ENCODE peak calls at places on chromosomes 5 and 9, in nine cellular contexts. One of them, this sample, is unnamed.

GRCh38 chr5:42360061-42360460 is 63.2 kb upstream of the GHR start:
- DNase-seq in stomach: no peak
- DNase-seq in hippocampal formation: no peak
- DNase-seq in foreskin melanocyte: peak
- DNase-seq in nephron progenitor cell: no peak
- DNase-seq in activated T-cell treated with anti-CD3 and anti-CD28 coated beads, Interleukin-2, amount 50 U/mL, for 24 hours: no peak
- DNase-seq in AG04450: no peak
- DNase-seq in T follicular helper cell: no peak
- DNase-seq in G401: no peak
- DNase-seq in this sample: no peak

GRCh38 chr5:123199527-123199926 is 110.5 kb downstream of the PRDM6 start:
- DNase-seq in T follicular helper cell: no peak
- DNase-seq in G401: no peak
- DNase-seq in stomach: no peak
- DNase-seq in nephron progenitor cell: no peak
- DNase-seq in activated T-cell treated with anti-CD3 and anti-CD28 coated beads, Interleukin-2, amount 50 U/mL, for 24 hours: no peak
- DNase-seq in AG04450: no peak
- DNase-seq in hippocampal formation: no peak
- DNase-seq in foreskin melanocyte: no peak
- DNase-seq in this sample: no peak

GRCh38 chr5:55668356-55668755 is 43.8 kb downstream of the SLC38A9 start:
- DNase-seq in nephron progenitor cell: no peak
- DNase-seq in stomach: no peak
- DNase-seq in activated T-cell treated with anti-CD3 and anti-CD28 coated beads, Interleukin-2, amount 50 U/mL, for 24 hours: no peak
- DNase-seq in G401: no peak
- DNase-seq in foreskin melanocyte: no peak
- DNase-seq in T follicular helper cell: no peak
- DNase-seq in hippocampal formation: no peak
- DNase-seq in AG04450: peak
- DNase-seq in this sample: no peak

GRCh38 chr5:52888363-52888762 is 100.6 kb downstream of the ITGA1 start:
- DNase-seq in hippocampal formation: no peak
- DNase-seq in AG04450: no peak
- DNase-seq in nephron progenitor cell: no peak
- DNase-seq in foreskin melanocyte: no peak
- DNase-seq in activated T-cell treated with anti-CD3 and anti-CD28 coated beads, Interleukin-2, amount 50 U/mL, for 24 hours: no peak
- DNase-seq in G401: no peak
- DNase-seq in stomach: no peak
- DNase-seq in T follicular helper cell: no peak
- DNase-seq in this sample: no peak

GRCh38 chr5:141567513-141568117 is 51.2 kb downstream of the DIAPH1 start:
- DNase-seq in T follicular helper cell: no peak
- DNase-seq in AG04450: no peak
- DNase-seq in nephron progenitor cell: peak
- DNase-seq in hippocampal formation: no peak
- DNase-seq in foreskin melanocyte: no peak
- DNase-seq in stomach: no peak
- DNase-seq in activated T-cell treated with anti-CD3 and anti-CD28 coated beads, Interleukin-2, amount 50 U/mL, for 24 hours: no peak
- DNase-seq in G401: peak
- DNase-seq in this sample: no peak

GRCh38 chr5:147746986-147747385 is 35.5 kb downstream of the JAKMIP2 start:
- DNase-seq in foreskin melanocyte: no peak
- DNase-seq in G401: no peak
- DNase-seq in AG04450: no peak
- DNase-seq in nephron progenitor cell: no peak
- DNase-seq in hippocampal formation: no peak
- DNase-seq in T follicular helper cell: no peak
- DNase-seq in activated T-cell treated with anti-CD3 and anti-CD28 coated beads, Interleukin-2, amount 50 U/mL, for 24 hours: no peak
- DNase-seq in stomach: no peak
- DNase-seq in this sample: no peak

GRCh38 chr9:15231788-15232635 is 75.0 kb downstream of the TTC39B start:
- DNase-seq in nephron progenitor cell: peak
- DNase-seq in AG04450: no peak
- DNase-seq in hippocampal formation: no peak
- DNase-seq in T follicular helper cell: no peak
- DNase-seq in stomach: no peak
- DNase-seq in foreskin melanocyte: peak
- DNase-seq in G401: no peak
- DNase-seq in activated T-cell treated with anti-CD3 and anti-CD28 coated beads, Interleukin-2, amount 50 U/mL, for 24 hours: peak
- DNase-seq in this sample: no peak

GRCh38 chr5:87020099-87020934 is 247.4 kb upstream of the RASA1 start:
- DNase-seq in T follicular helper cell: no peak
- DNase-seq in G401: no peak
- DNase-seq in activated T-cell treated with anti-CD3 and anti-CD28 coated beads, Interleukin-2, amount 50 U/mL, for 24 hours: no peak
- DNase-seq in nephron progenitor cell: peak
- DNase-seq in hippocampal formation: peak
- DNase-seq in AG04450: no peak
- DNase-seq in stomach: no peak
- DNase-seq in foreskin melanocyte: peak
- DNase-seq in this sample: peak

GRCh38 chr9:90038778-90039177 is 434.0 kb downstream of the GADD45G start:
- DNase-seq in T follicular helper cell: no peak
- DNase-seq in hippocampal formation: no peak
- DNase-seq in stomach: no peak
- DNase-seq in nephron progenitor cell: peak
- DNase-seq in activated T-cell treated with anti-CD3 and anti-CD28 coated beads, Interleukin-2, amount 50 U/mL, for 24 hours: no peak
- DNase-seq in AG04450: no peak
- DNase-seq in foreskin melanocyte: no peak
- DNase-seq in G401: no peak
- DNase-seq in this sample: no peak

GRCh38 chr9:79012561-79012960 is 559.2 kb upstream of the TLE4 start:
- DNase-seq in hippocampal formation: no peak
- DNase-seq in G401: peak
- DNase-seq in stomach: no peak
- DNase-seq in foreskin melanocyte: no peak
- DNase-seq in T follicular helper cell: no peak
- DNase-seq in AG04450: no peak
- DNase-seq in activated T-cell treated with anti-CD3 and anti-CD28 coated beads, Interleukin-2, amount 50 U/mL, for 24 hours: no peak
- DNase-seq in nephron progenitor cell: no peak
- DNase-seq in this sample: no peak

This sample was measured in frontal cortex.